ENCODE peak calls at places on chromosomes 1 and 21, in six cellular contexts. T is fibroblast of lung, A is thoracic aorta, F is left lung, M is cardiac muscle cell, N is PC-9. X is an unnamed sample. For H3K36me3 and H3K4me1, the result is how much of the 10 kb centered on the place peaks cover.

GRCh38 chr1:99662581-99663208 is 16.8 kb downstream of the PALMD start:
- DNase-seq in M (peak), T (no peak), F (peak), N (peak), A (no peak), X (peak)

GRCh38 chr1:171220551-171221175 is 27.6 kb upstream of the FMO1 start:
- DNase-seq in F (no peak), M (peak), T (peak), N (no peak), A (no peak), X (no peak)

GRCh38 chr1:180482425-180483275 is 19.7 kb downstream of the ACBD6 start:
- DNase-seq in M (peak), T (peak), N (peak), F (no peak), A (no peak), X (no peak)

GRCh38 chr1:203088441-203088840 is 2.6 kb upstream of the MYOG start:
- DNase-seq in F (no peak), N (peak), T (no peak), A (no peak), M (no peak), X (peak)

GRCh38 chr1:62688687-62689085 is 500 bp upstream of the DOCK7 start:
- DNase-seq in T (no peak), A (no peak), F (no peak), M (peak), N (no peak), X (no peak)

GRCh38 chr1:201916649-201917249 is 28.1 kb downstream of the SHISA4 start:
- DNase-seq in F (peak), M (peak), A (peak), N (peak), T (peak), X (no peak)

GRCh38 chr1:119372493-119373086 is 4.0 kb downstream of the HAO2 start:
- DNase-seq in A (no peak), F (no peak), T (peak), M (peak), N (peak), X (no peak)

GRCh38 chr1:50329332-50329932 is 93.8 kb downstream of the DMRTA2 start:
- DNase-seq in F (no peak), M (peak), N (no peak), T (no peak), A (no peak), X (no peak)

GRCh38 chr21:18499761-18500376 is 96.3 kb upstream of the TMPRSS15 start:
- DNase-seq in N (no peak), M (peak), T (peak), A (no peak), F (no peak), X (no peak)

DNA sequence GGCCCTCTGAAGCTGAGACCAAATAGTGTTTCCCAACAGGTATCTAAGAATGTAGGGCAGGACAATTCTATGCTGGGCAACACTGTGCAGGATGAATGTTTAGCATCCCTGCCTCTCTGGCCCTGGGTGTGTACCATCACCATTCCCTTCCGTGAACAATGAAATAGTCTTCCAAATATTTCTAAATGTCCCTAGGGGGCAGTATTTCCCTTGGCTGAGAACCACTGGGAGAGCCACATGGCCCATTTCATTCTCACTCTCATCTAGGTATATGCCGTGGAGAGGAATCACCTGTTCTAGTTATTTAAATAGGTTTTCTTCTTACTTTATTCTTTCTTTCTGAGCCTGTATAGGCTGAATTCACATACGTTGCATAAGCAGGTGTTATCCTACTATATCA is 395.0 kb downstream of the PRDM2 start:
- DNase-seq in T (peak), N (no peak), A (no peak), F (no peak), M (peak), X (no peak)
- TF ChIP-seq CTCF in T (peak), N (peak), A (peak), F (peak), M (peak), X (no peak)

GRCh38 chr1:71511505-71511904 is 430.7 kb upstream of the ZRANB2 start:
- DNase-seq in N (no peak), M (no peak), T (no peak), A (no peak), F (no peak), X (no peak)
- H3K36me3 ChIP-seq in N (under half), M (under half), T (under half), A (under half), F (under half), X (under half)

GRCh38 chr1:64942118-64942517 is 24.2 kb downstream of the JAK1 start:
- DNase-seq in N (no peak), T (no peak), F (no peak), A (no peak), M (no peak), X (no peak)
- H3K4me1 ChIP-seq in N (under half), T (under half), F (under half), A (under half), M (under half), X (under half)

DNA sequence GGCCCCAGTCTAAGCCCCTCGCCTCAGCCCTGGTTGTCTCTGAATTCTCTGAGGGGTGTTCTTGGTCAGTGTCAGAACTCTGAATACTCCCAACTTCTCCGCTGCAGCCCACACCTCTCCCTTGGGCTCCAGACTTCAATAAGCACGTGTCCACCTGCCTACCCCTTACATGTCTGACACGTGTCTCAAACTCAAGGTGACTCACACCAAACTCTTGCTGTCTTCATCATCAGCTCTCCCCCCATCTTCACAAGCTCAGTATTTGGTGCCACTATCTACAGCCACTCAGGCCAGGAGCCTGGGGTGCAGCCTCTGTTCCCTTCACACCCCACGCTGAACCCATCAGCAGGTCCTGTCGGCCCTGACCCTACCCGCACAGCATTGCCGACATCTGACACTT is 18.8 kb upstream of the UBXN10 start:
- DNase-seq in N (no peak), A (no peak), M (no peak), T (no peak), F (no peak), X (no peak)
- TF ChIP-seq CTCF in N (no peak), A (no peak), M (no peak), T (no peak), F (no peak), X (no peak)

GRCh38 chr1:223763881-223764280 is 51.5 kb downstream of the CAPN2 start:
- DNase-seq in T (no peak), A (no peak), F (no peak), N (no peak), M (no peak), X (no peak)
- H3K36me3 ChIP-seq in T (under half), A (half or more), F (half or more), N (half or more), M (under half), X (under half)

DNA sequence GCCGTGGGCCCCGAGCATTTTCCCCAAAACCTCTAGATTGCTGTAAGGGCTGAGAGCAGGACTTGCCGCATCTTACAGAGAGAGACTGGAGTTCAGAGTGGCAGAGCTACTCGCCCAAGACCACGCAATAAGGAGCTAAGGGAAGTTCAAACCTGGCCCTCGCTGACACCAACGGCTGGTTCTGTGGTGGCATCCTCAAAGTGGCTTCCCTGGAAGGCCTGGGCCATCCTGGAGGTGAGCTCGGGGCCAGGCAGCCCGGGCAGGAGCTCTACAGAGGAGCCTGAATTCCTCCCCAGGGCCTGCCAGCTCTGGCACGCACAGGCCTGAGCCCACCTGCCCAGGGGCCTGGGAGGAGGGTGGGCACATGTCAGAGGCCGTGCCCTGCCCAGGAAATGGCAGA is 68.7 kb downstream of the MEGF6 start:
- DNase-seq in A (no peak), M (no peak), T (no peak), N (no peak), F (no peak), X (no peak)
- H3K4me1 ChIP-seq in A (half or more), M (under half), T (under half), N (half or more), F (under half), X (half or more)

DNA sequence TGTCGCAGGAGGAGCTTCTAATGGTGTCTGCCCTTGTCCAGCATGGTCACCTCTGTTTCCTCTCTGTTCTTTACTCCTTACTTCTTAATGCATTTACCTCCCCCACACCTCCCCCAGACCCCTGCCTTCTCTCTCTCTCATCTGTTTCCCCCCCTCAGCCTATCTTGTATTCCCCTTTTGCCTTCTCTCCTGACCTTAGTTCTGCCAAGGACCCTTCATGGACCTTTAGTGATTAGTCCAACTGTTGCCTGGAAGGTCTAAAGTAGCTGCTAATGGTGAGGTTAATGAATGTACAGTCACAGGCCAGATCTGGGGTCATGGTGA is 42.3 kb upstream of the PPP2R5A start:
- DNase-seq in N (no peak), A (no peak), M (no peak), T (no peak), F (no peak), X (no peak)
- TF ChIP-seq CTCF in N (no peak), A (no peak), M (no peak), T (no peak), F (no peak), X (no peak)

GRCh38 chr21:39952265-39952664 is 85.0 kb downstream of the PCP4 start:
- DNase-seq in F (no peak), M (no peak), N (no peak), T (no peak), A (no peak), X (no peak)

GRCh38 chr21:39951183-39952101 is 84.2 kb downstream of the PCP4 start:
- DNase-seq in M (no peak), N (no peak), T (no peak), A (no peak), F (no peak), X (no peak)

GRCh38 chr21:39956586-39956985 is 89.3 kb downstream of the PCP4 start:
- DNase-seq in F (no peak), T (no peak), M (no peak), N (no peak), A (no peak), X (no peak)

GRCh38 chr21:39955326-39955725 is 88.1 kb downstream of the PCP4 start:
- DNase-seq in A (no peak), F (no peak), N (no peak), M (no peak), T (no peak), X (no peak)

GRCh38 chr21:39954570-39954969 is 87.3 kb downstream of the PCP4 start:
- DNase-seq in N (no peak), M (no peak), F (no peak), A (no peak), T (no peak), X (no peak)
- H3K36me3 ChIP-seq in N (under half), M (under half), F (under half), A (under half), T (under half), X (under half)

GRCh38 chr1:44318097-44319088 is 36.7 kb downstream of the ERI3 start:
- DNase-seq in N (no peak), T (peak), M (peak), F (no peak), A (no peak), X (no peak)

GRCh38 chr1:44315521-44315920 is 39.5 kb downstream of the ERI3 start:
- DNase-seq in T (no peak), A (no peak), M (no peak), N (no peak), F (no peak), X (no peak)

GRCh38 chr1:44314401-44314800 is 40.7 kb downstream of the ERI3 start:
- DNase-seq in F (no peak), A (no peak), M (no peak), T (no peak), N (no peak), X (no peak)

GRCh38 chr1:44313265-44313918 is 41.7 kb downstream of the ERI3 start:
- DNase-seq in A (no peak), F (no peak), T (no peak), M (no peak), N (no peak), X (no peak)

GRCh38 chr1:44316231-44316759 is 38.8 kb downstream of the ERI3 start:
- DNase-seq in M (no peak), A (no peak), F (no peak), T (peak), N (no peak), X (no peak)
- H3K4me1 ChIP-seq in M (under half), A (under half), F (under half), T (under half), N (under half), X (under half)

DNA sequence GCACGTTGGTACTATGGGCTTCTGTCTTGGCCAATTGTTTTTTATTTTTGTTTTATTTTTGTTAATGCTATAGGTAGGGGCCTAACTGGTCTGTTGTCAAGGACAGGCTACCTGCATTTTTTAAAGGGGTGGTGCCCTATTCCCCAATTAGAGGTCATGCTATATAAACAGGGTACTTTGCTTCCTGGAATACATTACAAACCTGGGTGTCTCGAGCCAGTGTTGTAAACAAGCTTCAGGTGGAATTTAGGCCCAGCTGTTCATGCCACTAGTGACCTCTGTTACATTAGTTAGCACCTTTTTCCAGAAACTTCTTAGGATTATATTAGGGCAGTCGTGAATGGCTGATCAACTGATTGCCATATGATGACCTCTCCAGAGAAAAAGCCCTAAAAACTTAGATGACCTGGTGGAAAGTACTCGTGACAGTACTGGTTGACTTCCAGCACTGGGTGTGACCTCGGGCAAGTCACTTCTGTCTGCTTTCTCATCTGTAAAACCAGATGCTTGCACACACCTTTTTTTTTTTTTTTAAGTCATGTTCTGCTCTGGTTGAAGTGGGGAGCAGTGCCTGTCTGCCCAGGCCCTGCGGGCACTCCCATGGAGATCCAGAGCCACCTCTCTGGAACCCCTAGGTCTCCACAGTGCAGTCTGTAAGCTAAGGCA is 46.5 kb downstream of the ELK4 start:
- DNase-seq in F (no peak), M (no peak), N (peak), T (no peak), A (no peak), X (no peak)
- TF ChIP-seq CTCF in F (no peak), M (no peak), N (no peak), T (no peak), A (no peak), X (no peak)

X was measured in vagina.